ENCODE peak calls at places on chromosomes 5 and 9, in eight cellular contexts. T is GM10248; K is smooth muscle cell of the brain vasculature; P is astrocyte of the spinal cord; D is effector memory CD8-positive, alpha-beta T cell; J is bronchial epithelial cell; R is HTR-8/SVneo; C is GM23248. H is an unnamed sample.

GRCh38 chr5:171521219-171521633 is 101.8 kb downstream of the FGF18 start:
- DNase-seq in J (peak), C (peak), D (no peak), P (peak), T (no peak), R (peak), K (peak), H (peak)

GRCh38 chr9:18829858-18830257 is 203.2 kb downstream of the SAXO1 start:
- DNase-seq in P (peak), T (no peak), C (peak), D (no peak), R (no peak), J (no peak), K (no peak), H (no peak)

GRCh38 chr5:115577329-115577728 is 24.9 kb downstream of the TICAM2 start:
- DNase-seq in K (no peak), C (peak), P (no peak), J (peak), D (no peak), R (no peak), T (no peak), H (no peak)

GRCh38 chr5:171412186-171412585 is 7.3 kb upstream of the FGF18 start:
- DNase-seq in D (no peak), C (no peak), R (no peak), J (no peak), T (no peak), K (no peak), P (no peak), H (no peak)

GRCh38 chr5:5159282-5160108 is 19.4 kb downstream of the ADAMTS16 start:
- DNase-seq in P (no peak), T (no peak), R (no peak), J (no peak), C (no peak), K (no peak), D (no peak), H (no peak)

GRCh38 chr5:56105511-56106372 is 111.0 kb upstream of the IL6ST start:
- DNase-seq in R (no peak), C (peak), P (no peak), K (no peak), J (no peak), D (no peak), T (no peak), H (no peak)

GRCh38 chr9:84374516-84374915 is 34.0 kb upstream of the SLC28A3 start:
- DNase-seq in C (peak), K (no peak), D (no peak), R (no peak), P (no peak), T (no peak), J (no peak), H (no peak)

GRCh38 chr5:172756764-172757393 is 14.1 kb downstream of the DUSP1 start:
- DNase-seq in P (no peak), K (no peak), D (no peak), R (no peak), J (no peak), C (no peak), T (no peak), H (no peak)

GRCh38 chr9:108297025-108297424 is 558.8 kb downstream of the ACTL7B start:
- DNase-seq in D (no peak), C (peak), T (no peak), K (no peak), P (peak), J (no peak), R (no peak), H (peak)

GRCh38 chr9:32395483-32396216 is 11.2 kb downstream of the ACO1 start:
- DNase-seq in T (no peak), D (no peak), P (peak), C (peak), R (peak), J (peak), K (peak), H (peak)

GRCh38 chr9:114285166-114285867 is 37.6 kb upstream of the ORM1 start:
- DNase-seq in P (peak), J (peak), T (no peak), D (no peak), R (peak), K (peak), C (peak), H (peak)

GRCh38 chr5:74318985-74319563 is 321.5 kb downstream of the ENC1 start:
- DNase-seq in D (no peak), C (peak), P (no peak), R (no peak), J (peak), K (no peak), T (no peak), H (no peak)

GRCh38 chr5:59005934-59006701 is 423.2 kb downstream of the RAB3C start:
- DNase-seq in P (no peak), K (no peak), T (no peak), D (no peak), J (no peak), R (no peak), C (no peak), H (no peak)

GRCh38 chr5:117107859-117108258 is 533.2 kb upstream of the SEMA6A start:
- DNase-seq in J (no peak), R (no peak), K (no peak), T (no peak), D (no peak), C (no peak), P (no peak), H (no peak)

GRCh38 chr5:80763873-80764647 is 109.3 kb upstream of the DHFR start:
- DNase-seq in T (no peak), R (no peak), P (no peak), K (no peak), J (no peak), C (no peak), D (no peak), H (no peak)

GRCh38 chr9:108636023-108636422 is 219.8 kb downstream of the ACTL7B start:
- DNase-seq in K (no peak), R (no peak), P (no peak), D (no peak), T (no peak), C (no peak), J (no peak), H (no peak)

GRCh38 chr9:15147471-15147870 is 159.5 kb downstream of the TTC39B start:
- DNase-seq in T (no peak), J (no peak), D (no peak), C (peak), R (no peak), P (no peak), K (no peak), H (no peak)

GRCh38 chr5:67272453-67273130 is 76.0 kb upstream of the CD180 start:
- DNase-seq in T (no peak), D (no peak), P (no peak), R (no peak), J (no peak), C (no peak), K (no peak), H (no peak)

GRCh38 chr5:96247097-96247675 is 185.9 kb downstream of the PCSK1 start:
- DNase-seq in D (no peak), K (no peak), J (peak), C (peak), R (no peak), T (no peak), P (peak), H (no peak)

GRCh38 chr9:126348911-126349550 is 22.4 kb downstream of the MVB12B start:
- DNase-seq in R (no peak), T (peak), D (no peak), J (no peak), P (no peak), C (no peak), K (no peak), H (no peak)

GRCh38 chr5:74017786-74018211 is 391.8 kb downstream of the ARHGEF28 start:
- DNase-seq in C (peak), J (peak), D (no peak), K (no peak), R (peak), T (no peak), P (peak), H (no peak)

GRCh38 chr5:148963679-148964078 is 99.2 kb downstream of the SH3TC2 start:
- DNase-seq in R (no peak), C (no peak), T (no peak), K (no peak), D (no peak), J (no peak), P (no peak), H (no peak)

GRCh38 chr5:179154991-179155955 is 95.1 kb downstream of the ZNF354C start:
- DNase-seq in T (no peak), J (no peak), R (no peak), C (no peak), P (no peak), K (no peak), D (no peak), H (no peak)

GRCh38 chr5:142785211-142785610 is 15.0 kb downstream of the ARHGAP26 start:
- DNase-seq in R (no peak), K (no peak), C (peak), J (no peak), T (no peak), D (no peak), P (no peak), H (no peak)